ENCODE peak calls at places on chromosomes 3 and 15, in nine cellular contexts. X is left ventricle myocardium inferior; G is IMR-90; H is SK-N-SH; A is activated B cell treated with CpG ODN at 0.5 μM for 24 hours; Y is heart right ventricle; S is testis; P is activated CD8-positive, alpha-beta T cell treated with anti-CD3 and anti-CD28 coated beads for 36 hours; L is AG09319. C is an unnamed sample.

GRCh38 chr15:31571676-31572075 is 245.0 kb downstream of the KLF13 start:
- DNase-seq in X (no peak), G (peak), H (no peak), A (no peak), Y (no peak), S (no peak), P (no peak), L (no peak), C (no peak)

GRCh38 chr3:151460774-151461450 is at the start of gene IGSF10:
- DNase-seq in X (peak), G (no peak), H (peak), A (no peak), Y (no peak), S (peak), P (no peak), L (no peak), C (no peak)

GRCh38 chr3:34988296-34988695 is 651.0 kb upstream of the ARPP21 start:
- DNase-seq in X (no peak), G (no peak), H (no peak), A (no peak), Y (no peak), S (no peak), P (no peak), L (no peak), C (no peak)

GRCh38 chr3:178036745-178037144 is 499.5 kb upstream of the KCNMB2 start:
- DNase-seq in X (no peak), G (peak), H (no peak), A (no peak), Y (no peak), S (no peak), P (no peak), L (peak), C (no peak)

GRCh38 chr15:33903661-33904060 is 64.6 kb upstream of the CHRM5 start:
- DNase-seq in X (no peak), G (no peak), H (no peak), A (no peak), Y (no peak), S (no peak), P (no peak), L (no peak), C (no peak)

GRCh38 chr15:31382693-31383005 is 56.0 kb downstream of the KLF13 start:
- DNase-seq in X (peak), G (no peak), H (no peak), A (no peak), Y (no peak), S (no peak), P (no peak), L (no peak), C (no peak)

GRCh38 chr3:143896486-143896885 is 48.2 kb upstream of the SLC9A9 start:
- DNase-seq in X (no peak), G (no peak), H (no peak), A (no peak), Y (no peak), S (no peak), P (no peak), L (no peak), C (no peak)

GRCh38 chr3:58150800-58151199 is 60.0 kb downstream of the DNASE1L3 start:
- DNase-seq in X (no peak), G (no peak), H (no peak), A (no peak), Y (no peak), S (no peak), P (no peak), L (peak), C (no peak)

GRCh38 chr3:50453907-50454306 is 49.5 kb downstream of the CACNA2D2 start:
- DNase-seq in X (no peak), G (no peak), H (peak), A (no peak), Y (no peak), S (no peak), P (no peak), L (no peak), C (no peak)

GRCh38 chr15:91348812-91349500 is 248.9 kb downstream of the SV2B start:
- DNase-seq in X (no peak), G (no peak), H (no peak), A (no peak), Y (no peak), S (no peak), P (peak), L (no peak), C (no peak)

GRCh38 chr15:97026781-97027180 is 696.3 kb downstream of the NR2F2 start:
- DNase-seq in X (no peak), G (no peak), H (no peak), A (no peak), Y (no peak), S (no peak), P (no peak), L (no peak), C (no peak)

GRCh38 chr15:78109156-78109555 is 16.8 kb downstream of the SH2D7 start:
- DNase-seq in X (no peak), G (no peak), H (no peak), A (no peak), Y (no peak), S (no peak), P (no peak), L (no peak), C (no peak)

GRCh38 chr3:186598108-186598784 is 14.6 kb upstream of the AHSG start:
- DNase-seq in X (peak), G (peak), H (no peak), A (no peak), Y (peak), S (no peak), P (no peak), L (peak), C (no peak)

GRCh38 chr3:66507631-66508260 is 6.9 kb upstream of the LRIG1 start:
- DNase-seq in X (no peak), G (no peak), H (no peak), A (no peak), Y (peak), S (no peak), P (no peak), L (no peak), C (no peak)

GRCh38 chr3:169581633-169582032 is 81.9 kb downstream of the MECOM start:
- DNase-seq in X (no peak), G (peak), H (no peak), A (no peak), Y (no peak), S (no peak), P (no peak), L (no peak), C (no peak)

GRCh38 chr3:126508539-126508938 is 9.0 kb downstream of the UROC1 start:
- DNase-seq in X (no peak), G (no peak), H (no peak), A (no peak), Y (no peak), S (no peak), P (no peak), L (no peak), C (no peak)

GRCh38 chr15:26082069-26082832 is 219.1 kb upstream of the ATP10A start:
- DNase-seq in X (peak), G (peak), H (peak), A (peak), Y (peak), S (peak), P (peak), L (peak), C (peak)

GRCh38 chr3:97131476-97131875 is 317.1 kb downstream of the EPHA6 start:
- DNase-seq in X (no peak), G (no peak), H (peak), A (no peak), Y (no peak), S (no peak), P (no peak), L (no peak), C (no peak)

GRCh38 chr15:40420793-40421192 is 15.2 kb downstream of the IVD start:
- DNase-seq in X (no peak), G (no peak), H (no peak), A (no peak), Y (no peak), S (no peak), P (no peak), L (no peak), C (no peak)

GRCh38 chr3:45167011-45167911 is 21.1 kb upstream of the CDCP1 start:
- DNase-seq in X (peak), G (peak), H (peak), A (no peak), Y (peak), S (peak), P (peak), L (peak), C (no peak)

GRCh38 chr3:49007771-49008528 is 759 bp downstream of the WDR6 start:
- DNase-seq in X (peak), G (peak), H (peak), A (peak), Y (peak), S (peak), P (peak), L (peak), C (peak)

GRCh38 chr3:132660056-132660744 is at the start of gene UBA5:
- DNase-seq in X (peak), G (peak), H (peak), A (peak), Y (peak), S (peak), P (peak), L (no peak), C (peak)

GRCh38 chr3:194133661-194134230 is 2.2 kb upstream of the HES1 start:
- DNase-seq in X (peak), G (peak), H (no peak), A (peak), Y (peak), S (peak), P (peak), L (no peak), C (no peak)

GRCh38 chr3:100335137-100335833 is 728 bp downstream of the NIT2 start:
- DNase-seq in X (no peak), G (no peak), H (peak), A (peak), Y (no peak), S (peak), P (peak), L (no peak), C (no peak)

GRCh38 chr3:130963878-130964277 is 62.7 kb downstream of the ASTE1 start:
- DNase-seq in X (no peak), G (peak), H (no peak), A (no peak), Y (no peak), S (no peak), P (no peak), L (peak), C (no peak)

GRCh38 chr3:126501736-126502135 is 15.8 kb downstream of the UROC1 start:
- DNase-seq in X (peak), G (no peak), H (no peak), A (no peak), Y (no peak), S (no peak), P (no peak), L (no peak), C (no peak)

GRCh38 chr3:134059680-134060560 is 30.2 kb upstream of the SLCO2A1 start:
- DNase-seq in X (no peak), G (peak), H (no peak), A (no peak), Y (no peak), S (peak), P (no peak), L (no peak), C (no peak)

GRCh38 chr3:10992017-10992945 is at the start of gene SLC6A1:
- DNase-seq in X (no peak), G (no peak), H (peak), A (no peak), Y (peak), S (peak), P (no peak), L (no peak), C (no peak)

GRCh38 chr3:56753206-56753605 is 48.5 kb downstream of the ARHGEF3 start:
- DNase-seq in X (no peak), G (peak), H (no peak), A (no peak), Y (no peak), S (no peak), P (peak), L (no peak), C (no peak)

GRCh38 chr3:123422457-123422856 is 26.4 kb downstream of the ADCY5 start:
- DNase-seq in X (no peak), G (no peak), H (peak), A (no peak), Y (no peak), S (no peak), P (no peak), L (no peak), C (no peak)

GRCh38 chr15:101489236-101489632 is 273 bp downstream of the PCSK6 start:
- DNase-seq in X (peak), G (no peak), H (peak), A (no peak), Y (no peak), S (no peak), P (peak), L (no peak), C (peak)

GRCh38 chr15:55398243-55398642 is 9.9 kb downstream of the CCPG1 start:
- DNase-seq in X (no peak), G (no peak), H (no peak), A (no peak), Y (no peak), S (no peak), P (no peak), L (no peak), C (no peak)

GRCh38 chr3:155664922-155665695 is 79.8 kb downstream of the PLCH1 start:
- DNase-seq in X (peak), G (peak), H (no peak), A (no peak), Y (peak), S (peak), P (no peak), L (peak), C (no peak)

DNA sequence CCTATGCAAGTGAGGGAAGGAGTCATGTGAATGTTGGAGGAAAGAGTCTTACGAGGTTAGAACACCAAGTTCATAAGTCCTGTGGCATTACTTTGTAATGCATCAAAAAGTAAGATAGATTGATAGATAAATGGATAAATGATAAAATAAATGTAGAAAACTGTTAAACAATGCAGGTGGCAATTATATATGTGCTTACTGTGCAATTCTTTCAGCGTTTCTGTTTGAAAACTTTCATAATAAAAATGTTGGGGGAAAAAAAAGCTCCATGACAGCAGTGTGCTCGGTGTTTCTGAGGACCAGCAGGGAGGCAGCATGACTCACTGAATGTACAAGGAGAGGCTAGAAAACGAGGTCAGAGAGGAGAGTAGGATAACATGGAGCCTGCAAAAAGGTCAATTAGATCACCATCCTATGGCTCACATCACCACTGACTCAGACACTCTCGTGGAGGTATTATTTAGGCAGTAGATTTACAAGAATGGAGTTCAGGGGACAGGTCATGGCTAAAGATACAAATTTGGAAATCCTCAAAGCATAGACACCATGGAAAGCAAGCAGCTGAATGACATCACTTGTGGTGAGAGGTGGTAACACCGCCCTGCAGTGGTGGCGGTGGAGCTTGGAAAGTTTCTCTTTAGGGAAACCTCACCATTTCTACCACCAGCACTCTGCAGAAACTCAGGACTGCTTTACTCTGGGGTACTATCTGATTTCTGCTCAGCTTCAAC is 219.8 kb downstream of the CTNNB1 start:
- DNase-seq in X (no peak), G (peak), H (no peak), A (no peak), Y (no peak), S (no peak), P (peak), L (no peak), C (no peak)
- TF ChIP-seq CTCF in X (no peak), G (no peak), H (no peak), A (no peak), Y (no peak), S (no peak), P (no peak), L (no peak), C (no peak)

DNA sequence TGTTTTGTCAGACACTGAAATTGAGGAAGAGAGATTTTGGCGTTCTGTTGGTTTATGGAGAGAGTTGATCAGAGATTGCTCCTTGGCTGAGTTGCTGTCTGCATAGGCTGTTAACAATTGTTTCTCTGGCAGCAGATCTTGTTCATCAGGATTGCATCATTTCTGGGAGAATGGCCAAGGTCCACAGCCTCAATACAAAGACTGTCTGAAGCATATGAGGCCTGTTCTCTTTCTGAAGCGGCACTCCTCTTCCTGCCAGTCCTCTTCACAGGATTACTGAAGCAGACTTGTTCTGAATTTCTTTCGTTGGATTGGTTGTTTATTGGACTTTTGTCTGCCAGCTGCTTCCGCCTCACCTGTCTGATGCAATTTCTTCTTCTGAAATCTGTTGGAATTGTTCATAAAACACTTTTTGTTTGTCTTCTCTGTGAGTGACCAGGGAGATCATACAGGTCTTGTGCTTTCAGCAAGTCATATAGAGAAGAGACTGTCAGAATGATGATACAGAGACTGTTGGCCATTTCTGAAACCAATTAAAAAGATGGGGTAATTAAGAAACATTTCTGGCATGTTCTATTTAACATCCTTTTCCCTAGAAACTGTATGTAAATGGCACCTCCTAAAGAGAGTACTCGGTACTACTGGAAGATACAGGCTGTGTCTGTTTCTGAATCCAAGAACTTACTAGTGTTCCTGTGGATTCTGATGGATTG is 25.5 kb downstream of the SETD5 start:
- DNase-seq in X (peak), G (peak), H (peak), A (no peak), Y (peak), S (peak), P (peak), L (peak), C (no peak)
- TF ChIP-seq CTCF in X (peak), G (peak), H (peak), A (no peak), Y (peak), S (peak), P (peak), L (peak), C (peak)

GRCh38 chr3:120642368-120642948 is 39.6 kb downstream of the HGD start:
- DNase-seq in X (no peak), G (peak), H (no peak), A (no peak), Y (no peak), S (no peak), P (peak), L (no peak), C (no peak)
- TF ChIP-seq CTCF in X (no peak), G (peak), H (no peak), A (no peak), Y (no peak), S (no peak), P (no peak), L (no peak), C (no peak)

DNA sequence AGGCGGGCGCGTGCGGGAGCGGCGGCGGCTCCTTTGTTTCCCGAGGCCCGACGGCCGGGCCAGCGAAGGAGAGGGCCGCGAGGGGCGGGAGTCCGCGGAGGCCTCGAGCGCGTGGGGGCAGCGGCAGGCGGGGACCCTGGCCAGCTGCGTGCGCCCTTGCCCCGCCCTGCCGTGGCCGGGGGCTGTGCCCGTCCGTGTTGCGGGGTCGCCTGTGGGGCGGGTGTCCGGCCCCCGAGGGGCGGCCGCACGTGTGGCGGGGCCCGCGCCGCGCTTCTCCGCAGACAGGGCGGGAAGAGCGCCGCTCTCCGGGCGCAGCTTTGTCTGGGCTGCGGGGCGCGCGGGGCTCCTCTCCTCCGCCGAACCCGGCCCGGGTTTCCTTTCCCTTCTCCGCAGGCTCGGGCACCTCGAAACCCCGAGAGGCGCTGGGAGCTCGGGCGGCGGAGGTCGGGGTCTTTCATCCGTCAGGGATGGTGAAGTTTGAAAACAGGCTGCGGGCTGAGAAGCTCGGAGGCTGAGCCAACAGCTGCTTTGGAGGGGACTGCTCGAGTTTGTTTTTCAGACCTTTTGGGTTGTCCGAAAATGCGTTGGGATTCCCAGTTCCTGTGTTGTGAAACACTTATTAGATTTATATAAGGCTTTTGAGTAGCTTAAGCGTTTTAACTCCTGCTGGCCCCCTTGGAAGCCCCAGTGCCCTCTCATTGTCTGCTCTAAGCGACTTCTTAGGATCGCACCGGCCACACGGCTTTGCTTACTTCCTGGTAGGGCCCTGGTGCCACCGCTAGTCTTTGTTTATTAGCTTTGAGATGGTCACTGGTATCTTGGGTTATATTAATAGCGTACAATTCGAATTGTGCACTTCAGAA is 817 bp downstream of the USP3 start:
- DNase-seq in X (peak), G (peak), H (peak), A (peak), Y (peak), S (peak), P (peak), L (no peak), C (no peak)
- TF ChIP-seq CTCF in X (peak), G (peak), H (no peak), A (no peak), Y (no peak), S (no peak), P (no peak), L (peak), C (no peak)

GRCh38 chr3:13798401-13798800 is 81.5 kb downstream of the WNT7A start:
- DNase-seq in X (no peak), G (no peak), H (no peak), A (no peak), Y (no peak), S (no peak), P (no peak), L (no peak), C (no peak)

GRCh38 chr3:13800064-13800463 is 79.8 kb downstream of the WNT7A start:
- DNase-seq in X (no peak), G (no peak), H (no peak), A (no peak), Y (no peak), S (no peak), P (no peak), L (no peak), C (no peak)

GRCh38 chr3:13795816-13796215 is 84.1 kb downstream of the WNT7A start:
- DNase-seq in X (no peak), G (no peak), H (no peak), A (no peak), Y (no peak), S (no peak), P (no peak), L (no peak), C (no peak)

GRCh38 chr3:13793451-13793850 is 86.4 kb downstream of the WNT7A start:
- DNase-seq in X (no peak), G (no peak), H (no peak), A (no peak), Y (no peak), S (no peak), P (no peak), L (no peak), C (no peak)

GRCh38 chr3:13796683-13797460 is 83.0 kb downstream of the WNT7A start:
- DNase-seq in X (no peak), G (no peak), H (no peak), A (no peak), Y (no peak), S (no peak), P (no peak), L (no peak), C (no peak)
- TF ChIP-seq CTCF in X (no peak), G (no peak), H (no peak), A (no peak), Y (no peak), S (no peak), P (no peak), L (no peak), C (no peak)

GRCh38 chr3:17590465-17590864 is 152.0 kb downstream of the TBC1D5 start:
- DNase-seq in X (no peak), G (no peak), H (no peak), A (no peak), Y (no peak), S (no peak), P (no peak), L (no peak), C (no peak)
- TF ChIP-seq CTCF in X (no peak), G (no peak), H (no peak), A (no peak), Y (no peak), S (no peak), P (no peak), L (no peak), C (no peak)

GRCh38 chr3:33167716-33168339 is 50.8 kb downstream of the SUSD5 start:
- DNase-seq in X (no peak), G (peak), H (no peak), A (no peak), Y (no peak), S (no peak), P (no peak), L (no peak), C (no peak)
- TF ChIP-seq CTCF in X (no peak), G (no peak), H (no peak), A (no peak), Y (no peak), S (no peak), P (no peak), L (no peak), C (no peak)